ENCODE peak calls at places on chromosomes 5 and 9, in six cellular contexts. K, B, O, Y, S and X are unnamed samples.

GRCh38 chr9:86645303-86645702 is 291.1 kb upstream of the TUT7 start:
- DNase-seq in K (no peak), B (no peak), O (no peak), Y (no peak), S (no peak), X (no peak)

GRCh38 chr9:134625361-134626140 is 16.1 kb upstream of the COL5A1 start:
- DNase-seq in K (no peak), B (peak), O (no peak), Y (peak), S (no peak), X (peak)

GRCh38 chr9:120890415-120891254 is 13.6 kb upstream of the PHF19 start:
- DNase-seq in K (no peak), B (no peak), O (no peak), Y (no peak), S (peak), X (peak)

GRCh38 chr9:105859428-105860091 is 165.2 kb downstream of the TMEM38B start:
- DNase-seq in K (no peak), B (no peak), O (no peak), Y (no peak), S (no peak), X (no peak)

GRCh38 chr5:35313296-35313695 is 83.0 kb upstream of the PRLR start:
- DNase-seq in K (no peak), B (no peak), O (no peak), Y (peak), S (peak), X (peak)

GRCh38 chr9:98234231-98234825 is 21.1 kb downstream of the TBC1D2 start:
- DNase-seq in K (no peak), B (no peak), O (no peak), Y (no peak), S (no peak), X (no peak)

GRCh38 chr9:98859941-98860340 is 52.5 kb downstream of the GALNT12 start:
- DNase-seq in K (no peak), B (no peak), O (no peak), Y (no peak), S (no peak), X (no peak)

GRCh38 chr9:133818444-133818843 is 80.3 kb upstream of the SARDH start:
- DNase-seq in K (no peak), B (no peak), O (peak), Y (peak), S (no peak), X (peak)

GRCh38 chr5:176185133-176185733 is 53.0 kb upstream of the SIMC1 start:
- DNase-seq in K (no peak), B (no peak), O (no peak), Y (no peak), S (no peak), X (no peak)

GRCh38 chr5:107652839-107653607 is 17.7 kb downstream of the EFNA5 start:
- DNase-seq in K (no peak), B (no peak), O (no peak), Y (no peak), S (no peak), X (no peak)

GRCh38 chr5:127293373-127293772 is 2.8 kb downstream of the MEGF10 start:
- DNase-seq in K (no peak), B (no peak), O (no peak), Y (no peak), S (no peak), X (no peak)

GRCh38 chr9:99134893-99135341 is 30.0 kb downstream of the TGFBR1 start:
- DNase-seq in K (no peak), B (no peak), O (no peak), Y (peak), S (no peak), X (peak)

GRCh38 chr9:86408121-86408520 is 53.9 kb upstream of the TUT7 start:
- DNase-seq in K (no peak), B (no peak), O (no peak), Y (peak), S (no peak), X (peak)

GRCh38 chr9:124840300-124840833 is 12.9 kb upstream of the WDR38 start:
- DNase-seq in K (no peak), B (no peak), O (peak), Y (no peak), S (no peak), X (no peak)

GRCh38 chr5:80191991-80192398 is 63.9 kb downstream of the SERINC5 start:
- DNase-seq in K (no peak), B (no peak), O (no peak), Y (no peak), S (peak), X (no peak)

GRCh38 chr5:64977779-64978178 is 209.0 kb downstream of the CWC27 start:
- DNase-seq in K (no peak), B (peak), O (no peak), Y (no peak), S (no peak), X (peak)

GRCh38 chr5:151093476-151093889 is 12.6 kb upstream of the TNIP1 start:
- DNase-seq in K (no peak), B (no peak), O (peak), Y (peak), S (peak), X (peak)
- H3K4me3 ChIP-seq in K (no peak), B (no peak), O (no peak), Y (no peak), S (no peak), X (no peak)

GRCh38 chr5:149036970-149037369 is 25.9 kb downstream of the SH3TC2 start:
- DNase-seq in K (no peak), B (no peak), O (no peak), Y (no peak), S (no peak), X (peak)
- TF ChIP-seq CTCF in K (no peak), B (no peak), O (no peak), Y (no peak), S (no peak), X (no peak)

GRCh38 chr5:115962239-115962564 is at the start of gene LVRN:
- DNase-seq in K (no peak), B (no peak), O (no peak), Y (no peak), S (no peak), X (no peak)

GRCh38 chr5:115962565-115963402 is 509 bp downstream of the LVRN start:
- DNase-seq in K (no peak), B (peak), O (no peak), Y (no peak), S (no peak), X (peak)

GRCh38 chr5:115963566-115963965 is 1.3 kb downstream of the LVRN start:
- DNase-seq in K (no peak), B (no peak), O (no peak), Y (no peak), S (no peak), X (peak)

GRCh38 chr5:115956957-115957356 is 5.3 kb upstream of the LVRN start:
- DNase-seq in K (no peak), B (no peak), O (no peak), Y (no peak), S (no peak), X (no peak)

GRCh38 chr5:115961413-115962238 is 649 bp upstream of the LVRN start:
- DNase-seq in K (no peak), B (no peak), O (no peak), Y (no peak), S (no peak), X (no peak)
- H3K4me3 ChIP-seq in K (no peak), B (no peak), O (no peak), Y (peak), S (no peak), X (no peak)

GRCh38 chr5:98349990-98350365 is 423.5 kb upstream of the RGMB start:
- DNase-seq in K (no peak), B (no peak), O (no peak), Y (no peak), S (no peak), X (no peak)
- TF ChIP-seq CTCF in K (no peak), B (no peak), O (no peak), Y (no peak), S (no peak), X (no peak)